ENCODE peak calls at places on chromosomes 16 and 17, in seven cellular contexts. Y is HCT116, K is K562, B is H1, F is GM12878, I is SK-N-SH, U is HepG2. L is an unnamed sample.

GRCh38 chr16:74888227-74888862 is 96.6 kb downstream of the WDR59 start:
- DNase-seq in U (no peak), B (no peak), I (no peak), F (no peak), K (no peak), Y (no peak), L (no peak)

GRCh38 chr16:81502396-81503060 is 57.9 kb downstream of the CMIP start:
- DNase-seq in Y (no peak), K (no peak), U (no peak), B (no peak), F (no peak), I (peak), L (no peak)

GRCh38 chr17:80479246-80479566 is 2.8 kb upstream of the NPTX1 start:
- DNase-seq in K (no peak), Y (no peak), B (no peak), I (no peak), F (no peak), U (no peak), L (no peak)

GRCh38 chr16:64711026-64711425 is 410.8 kb downstream of the CDH11 start:
- DNase-seq in U (no peak), Y (no peak), B (no peak), K (no peak), F (no peak), I (no peak), L (no peak)

GRCh38 chr17:6470751-6471521 is 26.7 kb downstream of the PIMREG start:
- DNase-seq in U (no peak), F (no peak), I (no peak), Y (no peak), B (no peak), K (no peak), L (no peak)

GRCh38 chr17:66268247-66268927 is 34.0 kb upstream of the PRKCA start:
- DNase-seq in I (no peak), U (no peak), Y (no peak), F (no peak), K (no peak), B (no peak), L (no peak)

GRCh38 chr16:23016372-23016771 is 132.9 kb downstream of the USP31 start:
- DNase-seq in U (no peak), Y (no peak), K (no peak), I (no peak), B (no peak), F (peak), L (no peak)

GRCh38 chr17:66190738-66191606 is 961 bp downstream of the CEP112 start:
- DNase-seq in F (no peak), B (no peak), I (peak), K (no peak), U (peak), Y (no peak), L (no peak)

GRCh38 chr16:4141604-4142003 is 25.4 kb upstream of the ADCY9 start:
- DNase-seq in I (no peak), F (no peak), Y (no peak), K (no peak), U (no peak), B (no peak), L (no peak)

GRCh38 chr16:4139968-4140367 is 23.7 kb upstream of the ADCY9 start:
- DNase-seq in K (no peak), B (no peak), F (no peak), I (no peak), U (no peak), Y (no peak), L (no peak)

GRCh38 chr16:4138735-4139134 is 22.5 kb upstream of the ADCY9 start:
- DNase-seq in F (no peak), Y (no peak), I (no peak), U (no peak), K (no peak), B (no peak), L (no peak)

GRCh38 chr16:4140652-4141051 is 24.4 kb upstream of the ADCY9 start:
- DNase-seq in Y (no peak), K (no peak), B (no peak), F (peak), U (no peak), I (no peak), L (no peak)

DNA sequence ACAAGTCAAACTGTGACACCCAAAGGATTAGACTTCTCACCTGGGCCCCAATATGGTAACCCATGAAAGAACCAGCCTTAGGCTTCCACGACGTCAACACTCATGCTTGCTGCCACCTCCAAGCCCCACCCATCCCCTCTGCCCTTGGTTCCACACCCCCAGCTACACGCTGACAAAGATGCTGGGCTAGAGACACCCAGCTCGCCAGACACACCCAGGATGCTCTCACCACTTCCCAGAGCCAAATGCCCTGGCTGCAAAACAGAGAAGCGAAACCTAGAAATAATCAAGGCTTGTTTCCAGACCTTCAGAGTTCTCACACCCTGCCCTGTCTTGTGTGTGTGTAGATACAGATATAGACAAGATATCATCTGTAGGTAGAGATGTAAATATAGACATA is 26.0 kb upstream of the ADCY9 start:
- DNase-seq in B (no peak), K (no peak), F (peak), Y (no peak), U (no peak), I (no peak), L (no peak)
- TF ChIP-seq SIN3A in B (no peak), K (no peak), F (no peak), Y (no peak), U (no peak), I (no peak), L (no peak)

DNA sequence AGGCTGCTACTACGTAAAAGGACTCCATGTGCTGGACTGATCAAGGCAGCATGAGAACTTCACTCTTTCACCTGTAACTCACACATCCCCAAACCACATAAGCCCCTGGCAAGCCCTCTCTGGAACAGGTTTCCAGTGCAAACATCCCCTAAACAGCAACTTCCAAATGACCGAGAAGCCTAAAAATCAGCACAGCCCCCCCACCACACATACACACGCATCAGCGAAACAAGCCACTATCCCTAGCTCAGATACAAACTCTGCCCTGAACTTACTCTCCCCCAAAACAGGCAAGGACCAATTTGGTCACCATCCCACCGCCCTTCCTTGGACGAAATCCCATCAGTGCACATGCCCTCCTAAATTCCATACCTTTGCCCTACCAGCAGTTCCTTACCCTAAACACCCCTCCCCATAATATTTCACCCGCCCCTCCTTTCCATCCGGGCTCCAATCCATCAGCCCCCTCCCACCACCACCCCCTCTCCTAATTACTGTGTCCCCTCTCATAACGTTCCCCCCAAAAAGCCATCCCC is 735 bp downstream of the LSM12 start:
- DNase-seq in I (no peak), K (no peak), U (no peak), Y (no peak), B (no peak), F (no peak), L (no peak)
- TF ChIP-seq SIN3A in I (no peak), K (no peak), U (peak), Y (no peak), B (peak), F (no peak), L (no peak)

DNA sequence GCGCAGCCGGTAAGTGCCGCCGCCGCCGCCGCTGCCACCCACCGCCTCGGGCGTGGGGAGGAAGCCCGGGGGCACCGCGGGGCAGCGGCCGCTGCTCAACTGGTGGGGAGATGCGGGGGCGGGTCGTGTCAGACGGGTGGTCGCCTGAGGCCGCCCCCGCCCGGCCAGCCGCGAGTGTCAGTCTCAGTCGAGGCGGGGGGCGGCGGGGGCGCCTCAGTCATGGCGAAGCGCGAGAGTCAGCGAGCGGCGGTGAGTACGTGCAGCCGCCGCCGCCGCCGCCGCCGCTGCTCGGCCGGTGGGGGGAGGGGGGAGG is 76.2 kb downstream of the CHD9 start:
- DNase-seq in B (no peak), Y (no peak), F (no peak), I (no peak), K (no peak), U (no peak), L (no peak)
- TF ChIP-seq SIN3A in B (no peak), Y (no peak), F (no peak), I (no peak), K (peak), U (peak), L (no peak)

DNA sequence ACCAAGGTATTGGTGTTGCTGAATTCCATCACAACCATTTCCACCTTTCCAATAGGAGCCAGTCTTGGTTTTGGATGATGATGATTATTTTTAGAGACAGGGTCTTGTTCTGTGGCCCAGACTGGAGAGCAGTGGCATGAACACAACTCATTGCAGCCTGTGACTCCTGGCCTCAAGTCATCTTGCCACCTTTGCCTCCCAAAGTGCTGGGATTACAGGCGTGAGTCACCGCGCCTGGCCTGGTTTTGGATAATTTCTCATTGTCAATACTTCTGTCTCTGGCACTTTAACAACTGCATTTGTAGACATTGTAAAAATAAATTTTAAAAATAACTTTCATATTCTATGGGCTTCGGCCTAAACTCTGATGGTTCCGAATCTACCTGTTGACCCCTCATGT is 22.6 kb downstream of the STAT5B start:
- DNase-seq in B (no peak), I (no peak), F (no peak), U (no peak), K (no peak), Y (no peak), L (no peak)
- TF ChIP-seq SIN3A in B (no peak), I (no peak), F (no peak), U (no peak), K (no peak), Y (no peak), L (no peak)

GRCh38 chr17:35588196-35588920 is 1.2 kb downstream of the AP2B1 start:
- DNase-seq in F (no peak), K (peak), Y (peak), B (no peak), U (no peak), I (no peak), L (peak)
- TF ChIP-seq SIN3A in F (no peak), K (no peak), Y (peak), B (no peak), U (no peak), I (no peak), L (no peak)

GRCh38 chr16:4798456-4798855 is 3.3 kb downstream of the SMIM22 start:
- DNase-seq in I (no peak), U (no peak), Y (no peak), K (no peak), B (no peak), F (no peak), L (no peak)

GRCh38 chr16:4801051-4801961 is 1.1 kb downstream of the ROGDI start:
- DNase-seq in K (no peak), F (no peak), Y (no peak), B (no peak), I (no peak), U (no peak), L (no peak)

GRCh38 chr16:4801962-4802658 is at the start of gene ROGDI:
- DNase-seq in F (no peak), B (peak), I (no peak), Y (peak), U (peak), K (peak), L (no peak)

GRCh38 chr16:4799171-4799855 is 3.1 kb downstream of the ROGDI start:
- DNase-seq in B (no peak), F (no peak), U (no peak), Y (no peak), I (no peak), K (no peak), L (no peak)

GRCh38 chr16:4800290-4801041 is 2.0 kb downstream of the ROGDI start:
- DNase-seq in B (no peak), I (no peak), Y (no peak), F (no peak), U (peak), K (no peak), L (no peak)
- TF ChIP-seq SIN3A in B (no peak), I (no peak), Y (no peak), F (no peak), U (no peak), K (no peak), L (no peak)

DNA sequence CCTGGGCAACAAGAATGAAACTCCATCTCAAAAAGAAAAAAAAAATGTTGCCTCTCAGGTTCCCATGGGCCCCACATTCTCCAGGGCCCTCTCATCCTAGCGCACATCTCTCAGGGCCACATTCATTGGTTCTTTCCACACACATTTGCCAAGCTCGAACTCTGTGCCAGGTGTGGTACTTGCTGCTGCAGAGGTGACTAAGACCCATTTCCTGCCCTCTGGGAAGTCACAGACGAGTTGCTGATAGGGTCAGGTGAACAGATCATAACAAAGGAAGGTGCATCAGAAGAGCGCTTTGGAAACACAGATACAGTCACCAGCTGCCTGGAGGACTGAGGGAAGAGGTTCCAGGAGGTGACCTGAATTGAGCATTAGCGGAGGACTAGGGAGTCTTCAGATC is 1.0 kb downstream of the GSDMA start:
- DNase-seq in F (no peak), B (no peak), Y (no peak), K (no peak), U (no peak), I (no peak), L (no peak)
- TF ChIP-seq SIN3A in F (no peak), B (no peak), Y (no peak), K (no peak), U (no peak), I (no peak), L (no peak)

GRCh38 chr17:19003966-19004600 is 481 bp downstream of the FAM83G start:
- DNase-seq in I (peak), B (no peak), F (no peak), Y (no peak), K (peak), U (peak), L (no peak)

GRCh38 chr17:19005442-19005773 is 844 bp upstream of the FAM83G start:
- DNase-seq in I (no peak), U (peak), Y (no peak), F (no peak), B (no peak), K (no peak), L (no peak)

GRCh38 chr17:19003543-19003965 is 1.0 kb downstream of the FAM83G start:
- DNase-seq in U (no peak), Y (no peak), B (no peak), K (no peak), I (no peak), F (no peak), L (no peak)

GRCh38 chr17:19005789-19006430 is 1.3 kb upstream of the FAM83G start:
- DNase-seq in B (no peak), F (no peak), I (no peak), Y (no peak), U (peak), K (no peak), L (no peak)

DNA sequence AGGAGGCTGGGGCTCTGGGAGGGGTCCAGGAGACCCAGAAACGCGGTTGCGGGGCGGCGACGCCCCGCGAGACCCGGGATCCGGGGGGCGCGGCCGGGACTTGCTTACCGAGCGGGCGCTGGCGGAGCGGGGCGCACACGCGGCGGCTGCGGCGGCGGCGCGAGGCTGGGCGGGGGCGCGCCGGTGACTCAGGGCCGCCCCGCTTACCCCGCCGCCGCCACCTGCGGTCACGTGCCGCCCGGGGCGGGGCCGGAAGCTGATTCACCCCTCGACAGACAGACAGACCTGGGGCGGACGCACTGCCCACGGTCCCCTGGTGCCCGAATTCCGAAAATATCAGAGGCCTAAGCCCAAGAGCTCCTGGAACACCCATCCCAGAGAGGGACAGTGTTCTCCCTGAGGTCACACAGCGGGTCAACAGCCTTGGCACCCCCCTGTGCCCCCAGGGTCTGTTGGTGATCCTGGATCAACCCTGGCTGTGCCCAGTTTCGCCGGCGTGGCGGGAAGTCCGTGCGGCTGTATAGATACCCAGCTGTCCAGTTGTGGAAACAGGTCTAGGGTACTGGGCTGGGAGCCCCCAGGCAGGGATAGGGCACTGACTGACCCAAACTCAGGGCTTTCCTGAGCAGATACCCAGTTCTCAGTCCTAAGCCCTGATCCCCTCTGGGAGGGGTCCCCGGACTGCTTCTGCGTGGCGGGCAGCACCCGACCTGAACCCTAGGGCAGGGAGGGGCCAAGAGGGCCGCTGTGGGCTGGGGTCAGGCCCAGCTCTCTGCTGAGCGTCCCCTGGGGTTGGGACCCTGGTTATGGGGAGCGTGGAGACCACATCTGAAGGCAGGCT is at the start of gene FAM83G:
- DNase-seq in B (peak), I (peak), U (peak), K (peak), Y (peak), F (peak), L (peak)
- TF ChIP-seq SIN3A in B (no peak), I (no peak), U (peak), K (peak), Y (peak), F (no peak), L (peak)